ENCODE peak calls at places on chromosome 2, in six cellular contexts. One of them, this sample, is unnamed.

GRCh38 chr2:223046470-223047053 is 5.4 kb upstream of the KCNE4 start:
- DNase-seq in left lobe of liver: no peak
- DNase-seq in immature natural killer cell: no peak
- DNase-seq in HuH-7: no peak
- DNase-seq in HT1080: no peak
- DNase-seq in KBM-7: peak
- DNase-seq in this sample: peak

GRCh38 chr2:174644406-174644805 is 46.8 kb upstream of the WIPF1 start:
- DNase-seq in left lobe of liver: no peak
- DNase-seq in immature natural killer cell: no peak
- DNase-seq in HuH-7: no peak
- DNase-seq in HT1080: no peak
- DNase-seq in KBM-7: no peak
- DNase-seq in this sample: no peak

GRCh38 chr2:33583194-33583938 is 15.7 kb downstream of the FAM98A start:
- DNase-seq in left lobe of liver: no peak
- DNase-seq in immature natural killer cell: peak
- DNase-seq in HuH-7: no peak
- DNase-seq in HT1080: peak
- DNase-seq in KBM-7: peak
- DNase-seq in this sample: peak

GRCh38 chr2:11746807-11747459 is 501 bp downstream of the LPIN1 start:
- DNase-seq in left lobe of liver: no peak
- DNase-seq in immature natural killer cell: no peak
- DNase-seq in HuH-7: peak
- DNase-seq in HT1080: no peak
- DNase-seq in KBM-7: peak
- DNase-seq in this sample: peak

GRCh38 chr2:236352761-236353593 is 88.8 kb upstream of the ASB18 start:
- DNase-seq in left lobe of liver: no peak
- DNase-seq in immature natural killer cell: peak
- DNase-seq in HuH-7: peak
- DNase-seq in HT1080: no peak
- DNase-seq in KBM-7: peak
- DNase-seq in this sample: peak

GRCh38 chr2:2901384-2902345 is 476.0 kb downstream of the EIPR1 start:
- DNase-seq in left lobe of liver: no peak
- DNase-seq in immature natural killer cell: no peak
- DNase-seq in HuH-7: no peak
- DNase-seq in HT1080: no peak
- DNase-seq in KBM-7: no peak
- DNase-seq in this sample: no peak

GRCh38 chr2:199710551-199710950 is 140.4 kb downstream of the FTCDNL1 start:
- DNase-seq in left lobe of liver: no peak
- DNase-seq in immature natural killer cell: no peak
- DNase-seq in HuH-7: no peak
- DNase-seq in HT1080: no peak
- DNase-seq in KBM-7: no peak
- DNase-seq in this sample: no peak

GRCh38 chr2:9984217-9984739 is 32.8 kb downstream of the GRHL1 start:
- DNase-seq in left lobe of liver: no peak
- DNase-seq in immature natural killer cell: peak
- DNase-seq in HuH-7: peak
- DNase-seq in HT1080: peak
- DNase-seq in KBM-7: peak
- DNase-seq in this sample: peak

GRCh38 chr2:72142743-72143440 is 4.8 kb downstream of the CYP26B1 start:
- DNase-seq in left lobe of liver: peak
- DNase-seq in immature natural killer cell: no peak
- DNase-seq in HuH-7: no peak
- DNase-seq in HT1080: no peak
- DNase-seq in KBM-7: no peak
- DNase-seq in this sample: no peak

GRCh38 chr2:74005786-74006185 is 21.1 kb downstream of the TET3 start:
- DNase-seq in left lobe of liver: peak
- DNase-seq in immature natural killer cell: no peak
- DNase-seq in HuH-7: no peak
- DNase-seq in HT1080: no peak
- DNase-seq in KBM-7: no peak
- DNase-seq in this sample: no peak

GRCh38 chr2:120786559-120786960 is 50.9 kb downstream of the GLI2 start:
- DNase-seq in left lobe of liver: no peak
- DNase-seq in immature natural killer cell: no peak
- DNase-seq in HuH-7: no peak
- DNase-seq in HT1080: no peak
- DNase-seq in KBM-7: no peak
- DNase-seq in this sample: no peak

GRCh38 chr2:206160124-206160806 is 570 bp downstream of the EEF1B2 start:
- DNase-seq in left lobe of liver: no peak
- DNase-seq in immature natural killer cell: no peak
- DNase-seq in HuH-7: peak
- DNase-seq in HT1080: no peak
- DNase-seq in KBM-7: peak
- DNase-seq in this sample: no peak

GRCh38 chr2:102344397-102344796 is 11.2 kb upstream of the IL18R1 start:
- DNase-seq in left lobe of liver: no peak
- DNase-seq in immature natural killer cell: no peak
- DNase-seq in HuH-7: no peak
- DNase-seq in HT1080: no peak
- DNase-seq in KBM-7: no peak
- DNase-seq in this sample: no peak